ENCODE peak calls at places on chromosomes 6 and 20, in five cellular contexts. Y is H54, V is fibroblast of mammary gland, X is psoas muscle, P is ureter. K is an unnamed sample.

GRCh38 chr20:38134427-38135281 is 30.4 kb downstream of the TGM2 start:
- DNase-seq in Y (peak; percentile 50), V (no peak), X (no peak), P (no peak), K (no peak)

GRCh38 chr20:48822879-48823385 is 4.9 kb downstream of the PREX1 start:
- DNase-seq in Y (no peak), V (no peak), X (no peak), P (no peak), K (peak; percentile 55)

GRCh38 chr20:846894-847278 is 13.4 kb downstream of the FAM110A start:
- DNase-seq in Y (no peak), V (no peak), X (peak; percentile 18), P (no peak), K (peak; percentile 90)

GRCh38 chr6:43970068-43970912 is 157.0 kb downstream of the MRPL14 start:
- DNase-seq in Y (no peak), V (no peak), X (no peak), P (peak; percentile 37), K (no peak)

GRCh38 chr6:63573899-63574553 is 1.7 kb downstream of the LOC128125822 start:
- DNase-seq in Y (no peak), V (peak; percentile 71), X (peak; percentile 23), P (no peak), K (peak; percentile 86)

GRCh38 chr6:169917153-169917552 is 165.7 kb downstream of the ERMARD start:
- DNase-seq in Y (no peak), V (no peak), X (no peak), P (no peak), K (no peak)

GRCh38 chr6:162907876-162908481 is 180.2 kb downstream of the PACRG start:
- DNase-seq in Y (no peak), V (peak; percentile 71), X (no peak), P (no peak), K (peak; percentile 56)

GRCh38 chr6:159989882-159990480 is 21.1 kb downstream of the IGF2R start:
- DNase-seq in Y (no peak), V (peak; percentile 71), X (no peak), P (no peak), K (peak; percentile 53)

GRCh38 chr6:154791561-154792317 is 58.5 kb downstream of the SCAF8 start:
- DNase-seq in Y (no peak), V (peak; percentile 34), X (no peak), P (no peak), K (no peak)

GRCh38 chr6:14194483-14194882 is 76.9 kb downstream of the CD83 start:
- DNase-seq in Y (no peak), V (no peak), X (no peak), P (no peak), K (no peak)

GRCh38 chr6:133198725-133199124 is 42.4 kb upstream of the EYA4 start:
- DNase-seq in Y (no peak), V (no peak), X (no peak), P (no peak), K (no peak)

GRCh38 chr6:113596907-113597583 is 260.1 kb upstream of the MARCKS start:
- DNase-seq in Y (no peak), V (peak; percentile 82), X (no peak), P (no peak), K (no peak)

GRCh38 chr20:1809121-1809520 is 86.1 kb upstream of the SIRPA start:
- DNase-seq in Y (peak; percentile 80), V (peak; percentile 90), X (no peak), P (no peak), K (no peak)

GRCh38 chr20:4171538-4172116 is 156.3 kb upstream of the RNF24 start:
- DNase-seq in Y (no peak), V (no peak), X (no peak), P (no peak), K (no peak)

GRCh38 chr6:118320652-118321051 is 227.4 kb upstream of the PLN start:
- DNase-seq in Y (no peak), V (peak; percentile 25), X (no peak), P (no peak), K (no peak)

GRCh38 chr6:144585217-144585814 is 300.2 kb downstream of the UTRN start:
- DNase-seq in Y (no peak), V (peak; percentile 60), X (no peak), P (no peak), K (peak; percentile 72)

GRCh38 chr6:44940367-44940766 is 387.8 kb upstream of the RUNX2 start:
- DNase-seq in Y (no peak), V (no peak), X (no peak), P (no peak), K (no peak)

GRCh38 chr20:1820137-1821074 is 74.8 kb upstream of the SIRPA start:
- DNase-seq in Y (no peak), V (peak; percentile 88), X (no peak), P (no peak), K (no peak)

GRCh38 chr6:113924199-113924791 is 46.7 kb downstream of the HDAC2 start:
- DNase-seq in Y (no peak), V (no peak), X (no peak), P (no peak), K (no peak)

GRCh38 chr6:11413728-11414127 is 123.8 kb upstream of the TMEM170B start:
- DNase-seq in Y (no peak), V (peak; percentile 64), X (no peak), P (no peak), K (no peak)

GRCh38 chr6:28141500-28142329 is at the start of gene ZKSCAN8:
- DNase-seq in Y (peak; percentile 83), V (peak; percentile 87), X (peak; percentile 76), P (peak; percentile 76), K (peak; percentile 91)

GRCh38 chr6:14757014-14757413 is 488.9 kb upstream of the JARID2 start:
- DNase-seq in Y (no peak), V (no peak), X (no peak), P (no peak), K (no peak)

GRCh38 chr20:60271597-60271996 is 313.4 kb downstream of the CDH26 start:
- DNase-seq in Y (no peak), V (no peak), X (no peak), P (no peak), K (peak; percentile 3)

GRCh38 chr6:54244430-54244829 is 63.8 kb upstream of the TINAG start:
- DNase-seq in Y (no peak), V (peak; percentile 50), X (no peak), P (no peak), K (peak; percentile 71)

GRCh38 chr6:166581091-166581511 is 5.4 kb downstream of the RAMACL start:
- DNase-seq in Y (no peak), V (no peak), X (no peak), P (no peak), K (no peak)

GRCh38 chr20:57408131-57408530 is 16.9 kb downstream of the RBM38 start:
- DNase-seq in Y (no peak), V (no peak), X (peak; percentile 8), P (no peak), K (no peak)

GRCh38 chr20:24587384-24588046 is 118.1 kb downstream of the SYNDIG1 start:
- DNase-seq in Y (no peak), V (no peak), X (no peak), P (peak; percentile 32), K (no peak)

GRCh38 chr6:21769405-21769851 is 175.9 kb downstream of the SOX4 start:
- DNase-seq in Y (peak; percentile 30), V (peak; percentile 94), X (no peak), P (no peak), K (no peak)

GRCh38 chr6:34341481-34341971 is 50.9 kb downstream of the NUDT3 start:
- DNase-seq in Y (peak; percentile 21), V (no peak), X (no peak), P (no peak), K (no peak)

GRCh38 chr20:11352041-11352440 is 565.7 kb upstream of the BTBD3 start:
- DNase-seq in Y (no peak), V (no peak), X (no peak), P (no peak), K (no peak)

GRCh38 chr6:154252676-154253075 is 103.9 kb downstream of the IPCEF1 start:
- DNase-seq in Y (no peak), V (peak; percentile 25), X (no peak), P (no peak), K (peak; percentile 55)

GRCh38 chr6:149963212-149963461 is 606 bp upstream of the ULBP1 start:
- DNase-seq in Y (peak; percentile 74), V (no peak), X (no peak), P (peak; percentile 46), K (no peak)

GRCh38 chr6:147774856-147775255 is 266.4 kb downstream of the SAMD5 start:
- DNase-seq in Y (no peak), V (peak; percentile 5), X (no peak), P (no peak), K (peak; percentile 11)

GRCh38 chr6:137493218-137494038 is 766 bp downstream of the OLIG3 start:
- DNase-seq in Y (no peak), V (peak; percentile 3), X (peak; percentile 36), P (no peak), K (no peak)

GRCh38 chr6:30323806-30324205 is 2.9 kb upstream of the TRIM39 start:
- DNase-seq in Y (peak; percentile 30), V (peak; percentile 19), X (no peak), P (no peak), K (no peak)